ENCODE peak calls at places on chromosomes 16 and 17, in eight cellular contexts. Q is ascending aorta, M is tibial artery, E is OCI-LY7, U is upper lobe of right lung, L is IMR-90, D is tibial nerve, B is suprapubic skin. I is an unnamed sample. For H3K4me1, the result is how much of the 10 kb centered on the place peaks cover.

GRCh38 chr17:47305302-47305923 is 18.3 kb upstream of the EFCAB13 start:
- DNase-seq in Q (peak), M (no peak), E (no peak), U (no peak), L (peak), D (no peak), B (no peak), I (no peak)

GRCh38 chr17:38591759-38592241 is 14.0 kb downstream of the SRCIN1 start:
- DNase-seq in Q (no peak), M (no peak), E (no peak), U (no peak), L (no peak), D (no peak), B (no peak), I (no peak)

GRCh38 chr17:70797166-70797565 is 627.8 kb downstream of the KCNJ2 start:
- DNase-seq in Q (no peak), M (no peak), E (no peak), U (no peak), L (no peak), D (no peak), B (no peak), I (no peak)

GRCh38 chr17:18026408-18026776 is 12.6 kb downstream of the ATPAF2 start:
- DNase-seq in Q (peak), M (peak), E (no peak), U (no peak), L (peak), D (no peak), B (no peak), I (no peak)

GRCh38 chr17:57422574-57423164 is 166.3 kb downstream of the MSI2 start:
- DNase-seq in Q (peak), M (peak), E (no peak), U (no peak), L (peak), D (no peak), B (no peak), I (peak)

GRCh38 chr17:83174859-83175550 is 95.6 kb downstream of the METRNL start:
- DNase-seq in Q (peak), M (no peak), E (peak), U (no peak), L (no peak), D (no peak), B (no peak), I (no peak)

GRCh38 chr16:24728891-24729242 is 584 bp upstream of the TNRC6A start:
- DNase-seq in Q (no peak), M (no peak), E (no peak), U (no peak), L (no peak), D (no peak), B (no peak), I (no peak)

GRCh38 chr17:83193336-83194188 is 114.2 kb downstream of the METRNL start:
- DNase-seq in Q (peak), M (peak), E (peak), U (peak), L (no peak), D (peak), B (peak), I (no peak)

GRCh38 chr16:4350365-4350786 is 745 bp downstream of the PAM16 start:
- DNase-seq in Q (no peak), M (no peak), E (no peak), U (no peak), L (no peak), D (no peak), B (no peak), I (no peak)

GRCh38 chr16:27243725-27244362 is 24.7 kb downstream of the NSMCE1 start:
- DNase-seq in Q (peak), M (peak), E (no peak), U (peak), L (no peak), D (no peak), B (no peak), I (no peak)

GRCh38 chr17:15348030-15348429 is 6.6 kb upstream of the TEKT3 start:
- DNase-seq in Q (no peak), M (no peak), E (no peak), U (no peak), L (peak), D (peak), B (no peak), I (no peak)

GRCh38 chr17:17824119-17824779 is 12.5 kb downstream of the SREBF1 start:
- DNase-seq in Q (no peak), M (no peak), E (peak), U (no peak), L (no peak), D (no peak), B (no peak), I (no peak)

GRCh38 chr17:72528683-72529082 is 407.9 kb downstream of the SOX9 start:
- DNase-seq in Q (no peak), M (no peak), E (no peak), U (no peak), L (no peak), D (no peak), B (no peak), I (no peak)

GRCh38 chr17:79079421-79080200 is 5.0 kb downstream of the ENGASE start:
- DNase-seq in Q (no peak), M (no peak), E (no peak), U (peak), L (no peak), D (no peak), B (no peak), I (no peak)

GRCh38 chr17:66006654-66007053 is 185.3 kb downstream of the CEP112 start:
- DNase-seq in Q (no peak), M (no peak), E (no peak), U (no peak), L (no peak), D (no peak), B (no peak), I (no peak)

GRCh38 chr16:72677662-72678447 is 370.1 kb downstream of the ZFHX3 start:
- DNase-seq in Q (no peak), M (no peak), E (no peak), U (no peak), L (peak), D (no peak), B (no peak), I (no peak)

GRCh38 chr16:57013268-57013667 is 23.9 kb downstream of the NLRC5 start:
- DNase-seq in Q (no peak), M (no peak), E (no peak), U (no peak), L (peak), D (no peak), B (no peak), I (no peak)

GRCh38 chr17:82959990-82960418 is 119.4 kb upstream of the METRNL start:
- DNase-seq in Q (no peak), M (peak), E (no peak), U (peak), L (no peak), D (no peak), B (peak), I (no peak)

GRCh38 chr17:57124053-57124452 is 39.0 kb downstream of the AKAP1 start:
- DNase-seq in Q (no peak), M (no peak), E (no peak), U (no peak), L (no peak), D (no peak), B (no peak), I (no peak)

GRCh38 chr17:18184143-18185007 is 747 bp downstream of the ALKBH5 start:
- DNase-seq in Q (peak), M (peak), E (peak), U (peak), L (peak), D (peak), B (peak), I (peak)

GRCh38 chr17:41738077-41738800 is 3.8 kb upstream of the HAP1 start:
- DNase-seq in Q (peak), M (peak), E (peak), U (peak), L (peak), D (peak), B (peak), I (peak)

GRCh38 chr16:21599994-21600773 is 807 bp downstream of the METTL9 start:
- DNase-seq in Q (no peak), M (no peak), E (peak), U (no peak), L (peak), D (no peak), B (peak), I (no peak)

GRCh38 chr17:55547027-55547670 is 35.9 kb upstream of the SMIM36 start:
- DNase-seq in Q (no peak), M (no peak), E (no peak), U (no peak), L (peak), D (no peak), B (no peak), I (no peak)

GRCh38 chr17:59381716-59382570 is 50.5 kb downstream of the YPEL2 start:
- DNase-seq in Q (peak), M (peak), E (no peak), U (no peak), L (no peak), D (peak), B (peak), I (no peak)

GRCh38 chr17:27543958-27544349 is 87.0 kb upstream of the LGALS9 start:
- DNase-seq in Q (no peak), M (no peak), E (no peak), U (no peak), L (no peak), D (no peak), B (no peak), I (no peak)

GRCh38 chr17:40301315-40301714 is 7.7 kb upstream of the RARA start:
- DNase-seq in Q (no peak), M (no peak), E (no peak), U (no peak), L (no peak), D (no peak), B (no peak), I (no peak)

GRCh38 chr17:49197346-49197998 is 12.9 kb downstream of the GNGT2 start:
- DNase-seq in Q (no peak), M (no peak), E (no peak), U (no peak), L (no peak), D (no peak), B (peak), I (no peak)

GRCh38 chr16:51524555-51525373 is 373.7 kb upstream of the SALL1 start:
- DNase-seq in Q (no peak), M (no peak), E (no peak), U (no peak), L (peak), D (no peak), B (no peak), I (no peak)
- TF ChIP-seq CTCF in Q (no peak), M (no peak), E (no peak), U (no peak), L (peak), D (no peak), B (no peak), I (no peak)

DNA sequence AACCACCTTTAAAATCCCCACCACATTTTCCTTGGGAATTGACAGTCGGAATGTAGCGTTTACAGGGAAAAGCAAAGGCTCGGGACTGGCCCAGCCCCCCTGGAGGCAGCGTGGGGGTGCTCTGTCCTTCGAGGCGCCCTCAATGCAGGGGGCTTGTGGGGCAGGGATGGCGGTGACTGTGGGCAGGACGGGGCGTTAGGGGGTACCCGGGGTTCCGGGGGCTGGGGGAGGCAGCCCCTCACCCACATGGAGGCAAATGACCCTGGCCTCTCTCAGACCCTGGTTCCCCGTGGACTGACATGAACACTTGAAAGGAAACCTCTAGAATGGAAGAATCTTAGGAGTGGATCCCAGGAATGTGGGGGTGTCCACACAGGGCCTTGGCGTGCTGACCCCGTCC is 78.4 kb upstream of the GNG13 start:
- DNase-seq in Q (no peak), M (no peak), E (no peak), U (no peak), L (no peak), D (no peak), B (no peak), I (no peak)
- H3K4me3 ChIP-seq in Q (no peak), M (no peak), E (no peak), U (no peak), L (no peak), D (no peak), B (no peak), I (no peak)

GRCh38 chr17:76140661-76141211 is 309 bp downstream of the FOXJ1 start:
- DNase-seq in Q (no peak), M (no peak), E (no peak), U (no peak), L (no peak), D (no peak), B (no peak), I (no peak)
- H3K4me1 ChIP-seq in Q (under half), M (under half), E (half or more), U (under half), L (under half), D (under half), B (under half), I (under half)

DNA sequence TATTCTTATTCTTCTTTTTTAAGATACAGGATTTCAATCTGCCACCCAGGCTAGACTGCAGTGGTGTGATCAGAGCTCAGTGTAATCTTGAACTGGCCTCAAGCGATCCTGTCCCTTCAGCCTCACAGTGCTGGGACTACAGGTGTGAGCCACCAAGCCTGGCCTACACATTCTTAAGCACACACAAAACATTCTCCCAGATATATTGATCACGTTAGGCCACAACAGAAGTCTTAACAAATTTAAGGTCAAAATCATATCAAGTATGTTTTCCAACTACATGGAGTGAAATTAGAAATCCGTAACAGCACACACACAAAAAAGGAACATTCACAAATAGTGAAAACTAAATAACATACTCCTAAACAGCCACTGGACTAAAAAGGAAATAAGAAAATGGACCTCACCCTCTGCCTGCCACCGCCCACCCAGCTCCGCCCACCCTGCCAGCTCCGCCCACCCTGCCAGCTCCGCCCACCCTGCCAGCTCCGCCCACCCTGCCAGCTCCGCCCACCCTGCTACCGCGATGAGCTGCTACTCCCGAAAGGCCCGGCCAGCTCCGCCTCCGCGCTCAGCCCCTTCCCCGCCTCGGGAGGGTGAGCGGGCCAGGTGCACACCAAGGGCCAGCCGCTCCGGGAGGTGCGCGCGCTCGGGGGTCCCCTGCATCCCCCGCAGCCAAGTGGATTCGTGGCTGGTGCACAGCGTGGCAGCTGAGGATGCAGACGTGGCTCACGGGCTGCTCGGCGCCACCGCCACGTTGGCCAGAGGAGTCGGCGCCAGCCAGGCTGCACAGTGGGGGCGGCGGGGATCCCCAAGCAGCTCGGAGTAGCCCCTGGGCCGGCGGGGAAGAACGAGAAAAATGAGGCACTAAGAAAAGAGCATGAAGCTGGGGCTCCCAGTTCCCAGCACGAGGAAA is 41.2 kb downstream of the C16orf87 start:
- DNase-seq in Q (peak), M (peak), E (peak), U (peak), L (peak), D (peak), B (peak), I (peak)
- TF ChIP-seq CTCF in Q (no peak), M (no peak), E (no peak), U (no peak), L (no peak), D (no peak), B (no peak), I (no peak)

GRCh38 chr17:4584835-4585187 is 482 bp downstream of the SMTNL2 start:
- DNase-seq in Q (no peak), M (no peak), E (no peak), U (peak), L (no peak), D (no peak), B (no peak), I (no peak)

GRCh38 chr17:4584125-4584834 is at the start of gene SMTNL2:
- DNase-seq in Q (no peak), M (no peak), E (no peak), U (peak), L (no peak), D (no peak), B (no peak), I (no peak)

GRCh38 chr17:4583796-4584124 is 569 bp upstream of the SMTNL2 start:
- DNase-seq in Q (no peak), M (no peak), E (peak), U (no peak), L (no peak), D (no peak), B (no peak), I (no peak)

GRCh38 chr17:4586043-4586442 is 1.7 kb downstream of the SMTNL2 start:
- DNase-seq in Q (no peak), M (no peak), E (no peak), U (peak), L (no peak), D (no peak), B (no peak), I (no peak)

GRCh38 chr17:4585203-4585939 is 1.0 kb downstream of the SMTNL2 start:
- DNase-seq in Q (no peak), M (no peak), E (no peak), U (peak), L (no peak), D (no peak), B (no peak), I (no peak)
- H3K4me3 ChIP-seq in Q (peak), M (peak), E (no peak), U (peak), L (no peak), D (no peak), B (peak), I (no peak)

GRCh38 chr17:8916470-8916869 is 49.0 kb upstream of the PIK3R6 start:
- DNase-seq in Q (peak), M (no peak), E (no peak), U (no peak), L (no peak), D (no peak), B (no peak), I (no peak)
- H3K4me1 ChIP-seq in Q (under half), M (under half), E (under half), U (under half), L (under half), D (under half), B (under half), I (under half)

GRCh38 chr16:12796498-12796897 is 7.2 kb downstream of the CPPED1 start:
- DNase-seq in Q (no peak), M (no peak), E (no peak), U (no peak), L (peak), D (no peak), B (no peak), I (no peak)
- TF ChIP-seq CTCF in Q (no peak), M (no peak), E (no peak), U (no peak), L (no peak), D (no peak), B (no peak), I (no peak)

I was measured in thoracic aorta.